ENCODE peak calls at places on chromosome 12, in seven cellular contexts. Q is stimulated activated CD4-positive, alpha-beta T cell treated with anti-CD3 and anti-CD28 coated beads, Interleukin-4, amount 100 ng/mL, for 48 hours; X is OCI-LY7; D is SW480; O is LoVo; B is EH; Y is stomach. M is an unnamed sample.

GRCh38 chr12:15982921-15983320 is 71.8 kb downstream of the DERA start:
- DNase-seq in Q (no peak), X (no peak), D (no peak), O (no peak), B (peak; percentile 7), Y (no peak), M (no peak)

GRCh38 chr12:132827763-132828703 is 636 bp downstream of the GOLGA3 start:
- DNase-seq in Q (no peak), X (peak; percentile 29), D (peak; percentile 40), O (peak; percentile 65), B (peak; percentile 78), Y (peak; percentile 58), M (peak; percentile 72)

GRCh38 chr12:5259523-5259922 is 172.4 kb upstream of the NTF3 start:
- DNase-seq in Q (no peak), X (no peak), D (peak; percentile 51), O (peak; percentile 34), B (peak; percentile 80), Y (no peak), M (no peak)

GRCh38 chr12:1928439-1929121 is 10.1 kb upstream of the CACNA2D4 start:
- DNase-seq in Q (no peak), X (no peak), D (no peak), O (no peak), B (no peak), Y (peak; percentile 25), M (no peak)

GRCh38 chr12:116236148-116236731 is 41.3 kb downstream of the MED13L start:
- DNase-seq in Q (no peak), X (peak; percentile 66), D (peak; percentile 40), O (peak; percentile 42), B (peak; percentile 65), Y (peak; percentile 54), M (no peak)

GRCh38 chr12:84161296-84161695 is 751.3 kb downstream of the SLC6A15 start:
- DNase-seq in Q (no peak), X (no peak), D (no peak), O (no peak), B (peak; percentile 3), Y (no peak), M (no peak)

GRCh38 chr12:121787063-121787774 is 6.3 kb downstream of the RHOF start:
- DNase-seq in Q (no peak), X (no peak), D (no peak), O (no peak), B (no peak), Y (peak; percentile 65), M (no peak)

GRCh38 chr12:16165506-16165905 is 112.0 kb downstream of the SLC15A5 start:
- DNase-seq in Q (no peak), X (peak; percentile 72), D (peak; percentile 52), O (peak; percentile 61), B (peak; percentile 57), Y (peak; percentile 36), M (peak; percentile 4)

GRCh38 chr12:103571286-103571685 is 15.8 kb upstream of the STAB2 start:
- DNase-seq in Q (no peak), X (no peak), D (peak; percentile 49), O (peak; percentile 9), B (no peak), Y (peak; percentile 51), M (peak; percentile 60)

GRCh38 chr12:25194211-25194610 is 749 bp downstream of the DNAI7 start:
- DNase-seq in Q (no peak), X (no peak), D (no peak), O (no peak), B (peak; percentile 63), Y (no peak), M (no peak)

GRCh38 chr12:97194551-97194950 is 268.1 kb upstream of the RMST start:
- DNase-seq in Q (no peak), X (no peak), D (peak; percentile 1), O (no peak), B (no peak), Y (no peak), M (no peak)

GRCh38 chr12:70609203-70609602 is 28.0 kb downstream of the PTPRB start:
- DNase-seq in Q (no peak), X (no peak), D (no peak), O (no peak), B (no peak), Y (no peak), M (no peak)

M was measured in trophoblast cell.